ENCODE peak calls at places on chromosomes 12 and 14, in eight cellular contexts. One of them, this sample, is unnamed. For H3K36me3, the result is how much of the 10 kb centered on the place peaks cover.

GRCh38 chr14:69152181-69152943 is 557 bp downstream of the DCAF5 start:
- DNase-seq in cardiac muscle cell: peak
- DNase-seq in heart left ventricle: no peak
- DNase-seq in kidney: peak
- DNase-seq in CD8-positive, alpha-beta T cell: peak
- DNase-seq in ovary: peak
- DNase-seq in upper lobe of left lung: peak
- DNase-seq in SJSA1: peak
- DNase-seq in this sample: no peak

GRCh38 chr12:49987620-49988303 is 15.0 kb downstream of the AQP6 start:
- DNase-seq in cardiac muscle cell: no peak
- DNase-seq in heart left ventricle: no peak
- DNase-seq in kidney: no peak
- DNase-seq in CD8-positive, alpha-beta T cell: no peak
- DNase-seq in ovary: no peak
- DNase-seq in upper lobe of left lung: no peak
- DNase-seq in SJSA1: no peak
- DNase-seq in this sample: no peak

GRCh38 chr14:75732888-75733287 is 71.8 kb downstream of the TTLL5 start:
- DNase-seq in cardiac muscle cell: no peak
- DNase-seq in heart left ventricle: no peak
- DNase-seq in kidney: no peak
- DNase-seq in CD8-positive, alpha-beta T cell: no peak
- DNase-seq in ovary: no peak
- DNase-seq in upper lobe of left lung: no peak
- DNase-seq in SJSA1: no peak
- DNase-seq in this sample: no peak

GRCh38 chr12:124567035-124567672 is at the start of gene NCOR2:
- DNase-seq in cardiac muscle cell: peak
- DNase-seq in heart left ventricle: no peak
- DNase-seq in kidney: peak
- DNase-seq in CD8-positive, alpha-beta T cell: peak
- DNase-seq in ovary: peak
- DNase-seq in upper lobe of left lung: peak
- DNase-seq in SJSA1: no peak
- DNase-seq in this sample: no peak

GRCh38 chr14:95294834-95295599 is 24.7 kb downstream of the CLMN start:
- DNase-seq in cardiac muscle cell: no peak
- DNase-seq in heart left ventricle: no peak
- DNase-seq in kidney: peak
- DNase-seq in CD8-positive, alpha-beta T cell: no peak
- DNase-seq in ovary: no peak
- DNase-seq in upper lobe of left lung: no peak
- DNase-seq in SJSA1: no peak
- DNase-seq in this sample: no peak

GRCh38 chr14:96261053-96261452 is 5.0 kb downstream of the BDKRB1 start:
- DNase-seq in cardiac muscle cell: no peak
- DNase-seq in heart left ventricle: no peak
- DNase-seq in kidney: no peak
- DNase-seq in CD8-positive, alpha-beta T cell: no peak
- DNase-seq in ovary: no peak
- DNase-seq in upper lobe of left lung: no peak
- DNase-seq in SJSA1: no peak
- DNase-seq in this sample: no peak

GRCh38 chr14:91607322-91608047 is 97.4 kb upstream of the PPP4R3A start:
- DNase-seq in cardiac muscle cell: no peak
- DNase-seq in heart left ventricle: no peak
- DNase-seq in kidney: no peak
- DNase-seq in CD8-positive, alpha-beta T cell: no peak
- DNase-seq in ovary: peak
- DNase-seq in upper lobe of left lung: no peak
- DNase-seq in SJSA1: no peak
- DNase-seq in this sample: no peak

GRCh38 chr12:73341559-73342247 is 1069.5 kb downstream of the TRHDE start:
- DNase-seq in cardiac muscle cell: no peak
- DNase-seq in heart left ventricle: no peak
- DNase-seq in kidney: no peak
- DNase-seq in CD8-positive, alpha-beta T cell: no peak
- DNase-seq in ovary: no peak
- DNase-seq in upper lobe of left lung: no peak
- DNase-seq in SJSA1: no peak
- DNase-seq in this sample: no peak

GRCh38 chr12:2960996-2961616 is 1.9 kb downstream of the TEAD4 start:
- DNase-seq in cardiac muscle cell: no peak
- DNase-seq in heart left ventricle: no peak
- DNase-seq in kidney: no peak
- DNase-seq in CD8-positive, alpha-beta T cell: no peak
- DNase-seq in ovary: no peak
- DNase-seq in upper lobe of left lung: no peak
- DNase-seq in SJSA1: no peak
- DNase-seq in this sample: no peak

GRCh38 chr12:111419784-111420183 is 14.1 kb downstream of the SH2B3 start:
- DNase-seq in cardiac muscle cell: no peak
- DNase-seq in heart left ventricle: no peak
- DNase-seq in kidney: no peak
- DNase-seq in CD8-positive, alpha-beta T cell: no peak
- DNase-seq in ovary: no peak
- DNase-seq in upper lobe of left lung: no peak
- DNase-seq in SJSA1: no peak
- DNase-seq in this sample: no peak

GRCh38 chr12:101064721-101065120 is 145.3 kb downstream of the SLC5A8 start:
- DNase-seq in cardiac muscle cell: no peak
- DNase-seq in heart left ventricle: no peak
- DNase-seq in kidney: no peak
- DNase-seq in CD8-positive, alpha-beta T cell: no peak
- DNase-seq in ovary: no peak
- DNase-seq in upper lobe of left lung: no peak
- DNase-seq in SJSA1: no peak
- DNase-seq in this sample: no peak

GRCh38 chr12:68746572-68747180 is 700 bp downstream of the SLC35E3 start:
- DNase-seq in cardiac muscle cell: peak
- DNase-seq in heart left ventricle: peak
- DNase-seq in kidney: peak
- DNase-seq in CD8-positive, alpha-beta T cell: peak
- DNase-seq in ovary: peak
- DNase-seq in upper lobe of left lung: peak
- DNase-seq in SJSA1: peak
- DNase-seq in this sample: peak

GRCh38 chr14:63852271-63852816 is 460 bp upstream of the SYNE2 start:
- DNase-seq in cardiac muscle cell: no peak
- DNase-seq in heart left ventricle: no peak
- DNase-seq in kidney: no peak
- DNase-seq in CD8-positive, alpha-beta T cell: no peak
- DNase-seq in ovary: no peak
- DNase-seq in upper lobe of left lung: no peak
- DNase-seq in SJSA1: peak
- DNase-seq in this sample: no peak

GRCh38 chr12:91140660-91141045 is 29.4 kb upstream of the LUM start:
- DNase-seq in cardiac muscle cell: no peak
- DNase-seq in heart left ventricle: no peak
- DNase-seq in kidney: no peak
- DNase-seq in CD8-positive, alpha-beta T cell: no peak
- DNase-seq in ovary: no peak
- DNase-seq in upper lobe of left lung: no peak
- DNase-seq in SJSA1: no peak
- DNase-seq in this sample: no peak

GRCh38 chr14:99125616-99126431 is 146.2 kb downstream of the BCL11B start:
- DNase-seq in cardiac muscle cell: no peak
- DNase-seq in heart left ventricle: no peak
- DNase-seq in kidney: no peak
- DNase-seq in CD8-positive, alpha-beta T cell: no peak
- DNase-seq in ovary: no peak
- DNase-seq in upper lobe of left lung: no peak
- DNase-seq in SJSA1: no peak
- DNase-seq in this sample: peak

GRCh38 chr12:92927055-92927435 is 2.0 kb downstream of the EEA1 start:
- DNase-seq in cardiac muscle cell: peak
- DNase-seq in heart left ventricle: peak
- DNase-seq in kidney: no peak
- DNase-seq in CD8-positive, alpha-beta T cell: no peak
- DNase-seq in ovary: no peak
- DNase-seq in upper lobe of left lung: no peak
- DNase-seq in SJSA1: peak
- DNase-seq in this sample: no peak

GRCh38 chr12:117472983-117473382 is 111.6 kb upstream of the NOS1 start:
- DNase-seq in cardiac muscle cell: peak
- DNase-seq in heart left ventricle: no peak
- DNase-seq in kidney: no peak
- DNase-seq in CD8-positive, alpha-beta T cell: no peak
- DNase-seq in ovary: no peak
- DNase-seq in upper lobe of left lung: peak
- DNase-seq in SJSA1: no peak
- DNase-seq in this sample: no peak

GRCh38 chr14:54138354-54139038 is 181.9 kb upstream of the BMP4 start:
- DNase-seq in cardiac muscle cell: no peak
- DNase-seq in heart left ventricle: no peak
- DNase-seq in kidney: no peak
- DNase-seq in CD8-positive, alpha-beta T cell: no peak
- DNase-seq in ovary: no peak
- DNase-seq in upper lobe of left lung: no peak
- DNase-seq in SJSA1: peak
- DNase-seq in this sample: no peak

GRCh38 chr14:30519961-30520360 is 39.0 kb upstream of the G2E3 start:
- DNase-seq in cardiac muscle cell: no peak
- DNase-seq in heart left ventricle: no peak
- DNase-seq in kidney: no peak
- DNase-seq in CD8-positive, alpha-beta T cell: no peak
- DNase-seq in ovary: no peak
- DNase-seq in upper lobe of left lung: no peak
- DNase-seq in SJSA1: no peak
- DNase-seq in this sample: no peak

GRCh38 chr12:64411427-64411826 is 7.2 kb downstream of the XPOT start:
- DNase-seq in cardiac muscle cell: no peak
- DNase-seq in heart left ventricle: no peak
- DNase-seq in kidney: no peak
- DNase-seq in CD8-positive, alpha-beta T cell: no peak
- DNase-seq in ovary: no peak
- DNase-seq in upper lobe of left lung: no peak
- DNase-seq in SJSA1: no peak
- DNase-seq in this sample: no peak
- H3K36me3 ChIP-seq in cardiac muscle cell: half or more
- H3K36me3 ChIP-seq in heart left ventricle: half or more
- H3K36me3 ChIP-seq in kidney: under half
- H3K36me3 ChIP-seq in CD8-positive, alpha-beta T cell: under half
- H3K36me3 ChIP-seq in ovary: under half
- H3K36me3 ChIP-seq in upper lobe of left lung: under half
- H3K36me3 ChIP-seq in SJSA1: half or more
- H3K36me3 ChIP-seq in this sample: half or more

GRCh38 chr14:89240414-89240813 is 176.6 kb downstream of the FOXN3 start:
- DNase-seq in cardiac muscle cell: no peak
- DNase-seq in heart left ventricle: no peak
- DNase-seq in kidney: no peak
- DNase-seq in CD8-positive, alpha-beta T cell: no peak
- DNase-seq in ovary: no peak
- DNase-seq in upper lobe of left lung: no peak
- DNase-seq in SJSA1: no peak
- DNase-seq in this sample: no peak
- H3K36me3 ChIP-seq in cardiac muscle cell: under half
- H3K36me3 ChIP-seq in heart left ventricle: under half
- H3K36me3 ChIP-seq in kidney: under half
- H3K36me3 ChIP-seq in CD8-positive, alpha-beta T cell: under half
- H3K36me3 ChIP-seq in ovary: under half
- H3K36me3 ChIP-seq in upper lobe of left lung: under half
- H3K36me3 ChIP-seq in SJSA1: under half
- H3K36me3 ChIP-seq in this sample: under half

GRCh38 chr14:103732868-103733626 is 17.4 kb downstream of the ZFYVE21 start:
- DNase-seq in cardiac muscle cell: no peak
- DNase-seq in heart left ventricle: no peak
- DNase-seq in kidney: no peak
- DNase-seq in CD8-positive, alpha-beta T cell: no peak
- DNase-seq in ovary: no peak
- DNase-seq in upper lobe of left lung: no peak
- DNase-seq in SJSA1: no peak
- DNase-seq in this sample: no peak
- H3K36me3 ChIP-seq in cardiac muscle cell: under half
- H3K36me3 ChIP-seq in heart left ventricle: half or more
- H3K36me3 ChIP-seq in kidney: under half
- H3K36me3 ChIP-seq in CD8-positive, alpha-beta T cell: under half
- H3K36me3 ChIP-seq in ovary: under half
- H3K36me3 ChIP-seq in upper lobe of left lung: half or more
- H3K36me3 ChIP-seq in SJSA1: half or more
- H3K36me3 ChIP-seq in this sample: half or more

GRCh38 chr12:120463712-120464111 is 5.8 kb downstream of the SRSF9 start:
- DNase-seq in cardiac muscle cell: no peak
- DNase-seq in heart left ventricle: no peak
- DNase-seq in kidney: no peak
- DNase-seq in CD8-positive, alpha-beta T cell: no peak
- DNase-seq in ovary: no peak
- DNase-seq in upper lobe of left lung: no peak
- DNase-seq in SJSA1: no peak
- DNase-seq in this sample: no peak

GRCh38 chr12:120457133-120457532 is 10.9 kb downstream of the GATC start:
- DNase-seq in cardiac muscle cell: peak
- DNase-seq in heart left ventricle: no peak
- DNase-seq in kidney: no peak
- DNase-seq in CD8-positive, alpha-beta T cell: no peak
- DNase-seq in ovary: no peak
- DNase-seq in upper lobe of left lung: no peak
- DNase-seq in SJSA1: no peak
- DNase-seq in this sample: no peak

GRCh38 chr12:120460157-120460556 is 9.4 kb downstream of the SRSF9 start:
- DNase-seq in cardiac muscle cell: no peak
- DNase-seq in heart left ventricle: no peak
- DNase-seq in kidney: no peak
- DNase-seq in CD8-positive, alpha-beta T cell: no peak
- DNase-seq in ovary: no peak
- DNase-seq in upper lobe of left lung: no peak
- DNase-seq in SJSA1: no peak
- DNase-seq in this sample: no peak

GRCh38 chr12:120466560-120467315 is 2.8 kb downstream of the SRSF9 start:
- DNase-seq in cardiac muscle cell: peak
- DNase-seq in heart left ventricle: peak
- DNase-seq in kidney: no peak
- DNase-seq in CD8-positive, alpha-beta T cell: peak
- DNase-seq in ovary: peak
- DNase-seq in upper lobe of left lung: no peak
- DNase-seq in SJSA1: peak
- DNase-seq in this sample: no peak

DNA sequence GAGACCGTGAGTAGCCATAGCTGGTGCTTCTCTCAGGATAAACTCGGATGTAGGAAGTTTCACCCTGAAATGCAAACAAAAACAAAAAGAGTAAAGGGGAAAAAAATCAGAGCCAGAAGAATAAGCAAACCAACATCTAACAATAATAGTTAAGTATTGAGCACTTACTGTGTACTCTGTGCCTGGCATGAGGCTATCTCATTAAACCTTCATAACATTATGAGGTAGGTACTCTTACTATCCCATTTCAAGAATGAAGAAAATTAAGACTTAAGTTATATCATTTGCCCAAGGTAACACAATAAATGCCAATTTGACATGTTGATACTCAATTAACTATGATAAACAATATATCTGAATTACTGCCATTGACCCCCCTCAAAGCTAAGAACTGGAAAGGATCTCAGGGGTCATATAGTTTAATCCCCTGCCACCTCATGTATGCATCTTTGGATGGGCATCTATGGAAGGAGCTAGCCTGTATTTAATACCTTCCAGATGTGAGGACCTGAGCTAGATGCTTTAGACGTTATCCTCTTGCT is 7.4 kb downstream of the SRSF9 start:
- DNase-seq in cardiac muscle cell: no peak
- DNase-seq in heart left ventricle: no peak
- DNase-seq in kidney: no peak
- DNase-seq in CD8-positive, alpha-beta T cell: no peak
- DNase-seq in ovary: no peak
- DNase-seq in upper lobe of left lung: no peak
- DNase-seq in SJSA1: no peak
- DNase-seq in this sample: no peak
- H3K36me3 ChIP-seq in cardiac muscle cell: half or more
- H3K36me3 ChIP-seq in heart left ventricle: half or more
- H3K36me3 ChIP-seq in kidney: under half
- H3K36me3 ChIP-seq in CD8-positive, alpha-beta T cell: half or more
- H3K36me3 ChIP-seq in ovary: under half
- H3K36me3 ChIP-seq in upper lobe of left lung: half or more
- H3K36me3 ChIP-seq in SJSA1: half or more
- H3K36me3 ChIP-seq in this sample: half or more

This sample was measured in right atrium auricular region.